ENCODE peak calls at places on chromosomes 6 and 20, in six cellular contexts. One of them, this sample, is unnamed.

GRCh38 chr6:77764364-77764763 is 111.5 kb downstream of the MEI4 start:
- DNase-seq in cardiac fibroblast: no peak
- DNase-seq in epithelial cell of esophagus: no peak
- DNase-seq in naive B cell: no peak
- DNase-seq in substantia nigra: no peak
- DNase-seq in KG1: no peak
- DNase-seq in this sample: no peak

GRCh38 chr6:118571121-118571520 is 23.0 kb downstream of the PLN start:
- DNase-seq in cardiac fibroblast: no peak
- DNase-seq in KG1: no peak
- DNase-seq in substantia nigra: no peak
- DNase-seq in epithelial cell of esophagus: no peak
- DNase-seq in naive B cell: no peak
- DNase-seq in this sample: no peak

GRCh38 chr20:43987531-43987930 is 72.9 kb downstream of the TOX2 start:
- DNase-seq in substantia nigra: no peak
- DNase-seq in KG1: no peak
- DNase-seq in naive B cell: no peak
- DNase-seq in epithelial cell of esophagus: no peak
- DNase-seq in cardiac fibroblast: no peak
- DNase-seq in this sample: no peak

GRCh38 chr6:155121699-155122098 is 126.6 kb downstream of the TIAM2 start:
- DNase-seq in KG1: no peak
- DNase-seq in substantia nigra: no peak
- DNase-seq in cardiac fibroblast: no peak
- DNase-seq in naive B cell: no peak
- DNase-seq in epithelial cell of esophagus: no peak
- DNase-seq in this sample: no peak

GRCh38 chr6:108175592-108176279 is 9.9 kb downstream of the NR2E1 start:
- DNase-seq in substantia nigra: no peak
- DNase-seq in naive B cell: no peak
- DNase-seq in cardiac fibroblast: no peak
- DNase-seq in epithelial cell of esophagus: no peak
- DNase-seq in KG1: no peak
- DNase-seq in this sample: no peak

GRCh38 chr6:16999486-17000436 is 102.1 kb upstream of the STMND1 start:
- DNase-seq in KG1: no peak
- DNase-seq in epithelial cell of esophagus: peak
- DNase-seq in naive B cell: no peak
- DNase-seq in cardiac fibroblast: peak
- DNase-seq in substantia nigra: no peak
- DNase-seq in this sample: no peak

GRCh38 chr20:49979030-49979832 is 3.5 kb upstream of the SNAI1 start:
- DNase-seq in cardiac fibroblast: peak
- DNase-seq in KG1: peak
- DNase-seq in substantia nigra: peak
- DNase-seq in epithelial cell of esophagus: no peak
- DNase-seq in naive B cell: peak
- DNase-seq in this sample: peak

GRCh38 chr6:158835616-158836221 is 16.6 kb upstream of the EZR start:
- DNase-seq in epithelial cell of esophagus: no peak
- DNase-seq in KG1: no peak
- DNase-seq in cardiac fibroblast: peak
- DNase-seq in substantia nigra: no peak
- DNase-seq in naive B cell: no peak
- DNase-seq in this sample: peak

This sample was measured in transverse colon.